ENCODE peak calls at places on chromosomes 11 and 22, in ten cellular contexts. P is NCI-H1092, F is endothelial cell, K is M059J, Q is brain pericyte, R is chondrocyte, J is mesothelial cell of epicardium, L is NCI-H187, S is kidney epithelial cell, H is fibroblast of mammary gland. N is an unnamed sample.

GRCh38 chr11:125070699-125071254 is 7.7 kb downstream of the SLC37A2 start:
- DNase-seq in P (no peak), F (no peak), K (peak), Q (no peak), R (no peak), J (no peak), L (no peak), S (no peak), H (peak), N (no peak)

GRCh38 chr11:59204736-59205135 is 8.0 kb downstream of the MPEG1 start:
- DNase-seq in P (no peak), F (no peak), K (peak), Q (no peak), R (no peak), J (no peak), L (no peak), S (no peak), H (no peak), N (no peak)

GRCh38 chr22:39077513-39077840 is 402 bp downstream of the APOBEC3G start:
- DNase-seq in P (no peak), F (no peak), K (no peak), Q (no peak), R (no peak), J (no peak), L (no peak), S (no peak), H (no peak), N (no peak)

GRCh38 chr11:120217941-120218694 is 7.3 kb downstream of the OAF start:
- DNase-seq in P (peak), F (no peak), K (no peak), Q (no peak), R (no peak), J (no peak), L (no peak), S (no peak), H (no peak), N (no peak)

GRCh38 chr11:10902301-10902700 is 44.4 kb upstream of the ZBED5 start:
- DNase-seq in P (no peak), F (no peak), K (no peak), Q (no peak), R (no peak), J (no peak), L (no peak), S (no peak), H (no peak), N (no peak)

GRCh38 chr22:40312050-40312449 is 34.2 kb upstream of the ADSL start:
- DNase-seq in P (no peak), F (no peak), K (no peak), Q (no peak), R (no peak), J (no peak), L (no peak), S (no peak), H (no peak), N (no peak)

GRCh38 chr22:38549106-38549884 is 20.7 kb downstream of the DMC1 start:
- DNase-seq in P (no peak), F (no peak), K (no peak), Q (no peak), R (no peak), J (no peak), L (no peak), S (no peak), H (no peak), N (no peak)

GRCh38 chr11:75635009-75635909 is 33.6 kb downstream of the MAP6 start:
- DNase-seq in P (peak), F (no peak), K (no peak), Q (no peak), R (no peak), J (no peak), L (no peak), S (no peak), H (peak), N (no peak)

GRCh38 chr11:11022126-11022730 is 164.4 kb upstream of the ZBED5 start:
- DNase-seq in P (peak), F (no peak), K (peak), Q (no peak), R (no peak), J (no peak), L (no peak), S (no peak), H (peak), N (no peak)

GRCh38 chr22:19503869-19504268 is 20.3 kb downstream of the CLDN5 start:
- DNase-seq in P (no peak), F (peak), K (no peak), Q (no peak), R (peak), J (no peak), L (no peak), S (no peak), H (no peak), N (no peak)

GRCh38 chr22:38074181-38075104 is 9.5 kb downstream of the SLC16A8 start:
- DNase-seq in P (no peak), F (peak), K (no peak), Q (no peak), R (no peak), J (no peak), L (no peak), S (no peak), H (no peak), N (no peak)

GRCh38 chr22:46104170-46104880 is 46.0 kb upstream of the PPARA start:
- DNase-seq in P (no peak), F (no peak), K (no peak), Q (no peak), R (no peak), J (no peak), L (no peak), S (no peak), H (peak), N (no peak)

GRCh38 chr11:94895971-94896370 is 77.4 kb downstream of the CWC15 start:
- DNase-seq in P (no peak), F (no peak), K (peak), Q (no peak), R (no peak), J (no peak), L (no peak), S (peak), H (peak), N (peak)

GRCh38 chr22:17334983-17335382 is 34.3 kb upstream of the CECR2 start:
- DNase-seq in P (no peak), F (no peak), K (no peak), Q (no peak), R (peak), J (no peak), L (no peak), S (no peak), H (no peak), N (no peak)

GRCh38 chr11:65843811-65844210 is 10.0 kb downstream of the SNX32 start:
- DNase-seq in P (no peak), F (no peak), K (no peak), Q (no peak), R (no peak), J (no peak), L (no peak), S (no peak), H (no peak), N (no peak)

GRCh38 chr22:33785283-33785991 is 134.8 kb downstream of the LARGE1 start:
- DNase-seq in P (no peak), F (no peak), K (peak), Q (no peak), R (no peak), J (no peak), L (no peak), S (peak), H (peak), N (peak)

GRCh38 chr11:35324981-35325380 is 94.4 kb downstream of the SLC1A2 start:
- DNase-seq in P (no peak), F (no peak), K (peak), Q (no peak), R (no peak), J (no peak), L (no peak), S (no peak), H (peak), N (peak)

GRCh38 chr11:521179-521688 is 14.1 kb downstream of the HRAS start:
- DNase-seq in P (no peak), F (no peak), K (no peak), Q (no peak), R (no peak), J (no peak), L (no peak), S (no peak), H (no peak), N (no peak)